ENCODE peak calls at places on chromosomes 13 and 19, in seven cellular contexts. M is RKO, P is uterus, G is COR-L47, N is foreskin fibroblast, W is smooth muscle cell of the brain vasculature, V is heart right ventricle. K is an unnamed sample.

GRCh38 chr13:112057434-112057735 is 9.6 kb upstream of the SOX1 start:
- DNase-seq in M (no peak), G (no peak), P (no peak), V (no peak), N (no peak), W (no peak), K (no peak)

GRCh38 chr13:111296417-111296816 is 24.0 kb upstream of the TEX29 start:
- DNase-seq in P (no peak), N (no peak), V (no peak), G (no peak), M (no peak), W (no peak), K (no peak)

GRCh38 chr19:46390121-46390858 is 23.1 kb downstream of the CCDC8 start:
- DNase-seq in W (no peak), M (no peak), N (no peak), V (no peak), P (no peak), G (no peak), K (no peak)

GRCh38 chr13:33787051-33787591 is 30.8 kb upstream of the RFC3 start:
- DNase-seq in N (peak; percentile 7), P (no peak), M (no peak), V (no peak), W (no peak), G (no peak), K (no peak)

GRCh38 chr19:33402421-33403220 is 29.1 kb downstream of the CEBPG start:
- DNase-seq in M (no peak), W (no peak), V (no peak), P (no peak), G (no peak), N (no peak), K (no peak)

GRCh38 chr19:20039203-20039723 is at the start of gene ZNF682:
- DNase-seq in V (peak; percentile 93), M (no peak), G (peak; percentile 85), P (peak; percentile 94), W (peak; percentile 80), N (peak; percentile 84), K (peak; percentile 83)

GRCh38 chr19:3692141-3693029 is 7.9 kb downstream of the PIP5K1C start:
- DNase-seq in V (no peak), P (no peak), G (no peak), M (no peak), W (no peak), N (no peak), K (no peak)

GRCh38 chr19:53388168-53388567 is 6.8 kb upstream of the ZNF765 start:
- DNase-seq in G (no peak), N (peak; percentile 5), W (no peak), P (no peak), M (no peak), V (no peak), K (no peak)

GRCh38 chr13:27449081-27449603 is 1.2 kb downstream of the MTIF3 start:
- DNase-seq in P (no peak), G (no peak), W (no peak), N (no peak), V (no peak), M (peak; percentile 18), K (no peak)

GRCh38 chr13:45206340-45206739 is 5.5 kb upstream of the KCTD4 start:
- DNase-seq in P (no peak), W (no peak), G (no peak), N (peak; percentile 79), V (no peak), M (peak; percentile 96), K (no peak)